ENCODE peak calls at places on chromosome 9, in four cellular contexts. N is NCI-H1105, A is C1 segment of cervical spinal cord, I is COR-L47. Y is an unnamed sample.

GRCh38 chr9:124256517-124257069 is 1.2 kb upstream of the NEK6 start:
- DNase-seq in N (no peak), A (no peak), I (no peak), Y (peak; percentile 14)

GRCh38 chr9:117678882-117679281 is 25.3 kb upstream of the TLR4 start:
- DNase-seq in N (no peak), A (no peak), I (no peak), Y (no peak)

GRCh38 chr9:36416870-36417269 is 16.8 kb upstream of the RNF38 start:
- DNase-seq in N (no peak), A (no peak), I (no peak), Y (no peak)

GRCh38 chr9:1879501-1879900 is 135.6 kb upstream of the SMARCA2 start:
- DNase-seq in N (no peak), A (no peak), I (no peak), Y (no peak)

GRCh38 chr9:93296889-93297480 is 113.0 kb downstream of the WNK2 start:
- DNase-seq in N (no peak), A (no peak), I (no peak), Y (no peak)

GRCh38 chr9:125262217-125262991 is 778 bp downstream of the GAPVD1 start:
- DNase-seq in N (peak; percentile 21), A (no peak), I (peak; percentile 8), Y (peak; percentile 38)

GRCh38 chr9:116074658-116075057 is 78.9 kb upstream of the PAPPA start:
- DNase-seq in N (no peak), A (no peak), I (no peak), Y (no peak)

GRCh38 chr9:101664432-101664831 is 69.7 kb upstream of the PPP3R2 start:
- DNase-seq in N (no peak), A (no peak), I (no peak), Y (no peak)

GRCh38 chr9:129204840-129205239 is 26.8 kb upstream of the IER5L start:
- DNase-seq in N (no peak), A (no peak), I (no peak), Y (no peak)

GRCh38 chr9:112091805-112092204 is 83.3 kb downstream of the SUSD1 start:
- DNase-seq in N (peak; percentile 55), A (no peak), I (peak; percentile 41), Y (peak; percentile 39)

GRCh38 chr9:96376926-96377874 is 6.3 kb downstream of the SLC35D2 start:
- DNase-seq in N (no peak), A (no peak), I (no peak), Y (no peak)

GRCh38 chr9:39588056-39588814 is 232.8 kb downstream of the SPATA31A1 start:
- DNase-seq in N (no peak), A (no peak), I (no peak), Y (no peak)

GRCh38 chr9:14315754-14316573 is 2.0 kb upstream of the NFIB start:
- DNase-seq in N (peak; percentile 56), A (no peak), I (peak; percentile 70), Y (no peak)

GRCh38 chr9:134730011-134730760 is 88.6 kb downstream of the COL5A1 start:
- DNase-seq in N (no peak), A (no peak), I (no peak), Y (no peak)

GRCh38 chr9:108271646-108272349 is 584.0 kb downstream of the ACTL7B start:
- DNase-seq in N (peak; percentile 94), A (no peak), I (peak; percentile 97), Y (peak; percentile 98)

GRCh38 chr9:85715587-85715986 is 26.2 kb downstream of the AGTPBP1 start:
- DNase-seq in N (no peak), A (no peak), I (no peak), Y (no peak)

GRCh38 chr9:137449081-137449844 is 8.1 kb upstream of the ENTPD8 start:
- DNase-seq in N (no peak), A (no peak), I (no peak), Y (no peak)

GRCh38 chr9:27412081-27412480 is 112.0 kb upstream of the IFNK start:
- DNase-seq in N (no peak), A (no peak), I (no peak), Y (no peak)

GRCh38 chr9:16598316-16598715 is 272.2 kb downstream of the BNC2 start:
- DNase-seq in N (no peak), A (no peak), I (no peak), Y (no peak)

GRCh38 chr9:93603906-93604326 is 27.5 kb downstream of the PHF2 start:
- DNase-seq in N (no peak), A (no peak), I (no peak), Y (no peak)

GRCh38 chr9:4137234-4137633 is 162.6 kb downstream of the GLIS3 start:
- DNase-seq in N (no peak), A (no peak), I (no peak), Y (no peak)

GRCh38 chr9:33329996-33330395 is 39.7 kb downstream of the NFX1 start:
- DNase-seq in N (no peak), A (no peak), I (no peak), Y (no peak)

GRCh38 chr9:129968690-129969485 is 74.1 kb downstream of the FNBP1 start:
- DNase-seq in N (no peak), A (no peak), I (no peak), Y (no peak)

GRCh38 chr9:120571443-120572257 is 8.3 kb downstream of the CDK5RAP2 start:
- DNase-seq in N (no peak), A (no peak), I (no peak), Y (no peak)

GRCh38 chr9:5622019-5622418 is 6.9 kb upstream of the RIC1 start:
- DNase-seq in N (no peak), A (no peak), I (no peak), Y (no peak)

GRCh38 chr9:123329329-123329955 is 26.6 kb upstream of the CRB2 start:
- DNase-seq in N (no peak), A (no peak), I (no peak), Y (no peak)

GRCh38 chr9:81529556-81530193 is 159.7 kb downstream of the TLE1 start:
- DNase-seq in N (no peak), A (no peak), I (no peak), Y (no peak)

GRCh38 chr9:136138566-136138965 is 19.9 kb upstream of the TMEM250 start:
- DNase-seq in N (peak; percentile 30), A (no peak), I (peak; percentile 75), Y (peak; percentile 30)

GRCh38 chr9:71925834-71926233 is 14.4 kb downstream of the C9orf85 start:
- DNase-seq in N (no peak), A (no peak), I (no peak), Y (no peak)

GRCh38 chr9:125189011-125189360 is 617 bp downstream of the PPP6C start:
- DNase-seq in N (no peak), A (no peak), I (no peak), Y (no peak)